ENCODE peak calls at places on chromosomes 2 and 18, in six cellular contexts. G is GM23338, M is fibroblast of pulmonary artery, B is PC-9, K is ovary, W is colonic mucosa. T is an unnamed sample.

GRCh38 chr2:105376789-105377231 is 22.0 kb downstream of the FHL2 start:
- DNase-seq in G (no peak), M (peak), B (no peak), K (no peak), W (no peak), T (peak)

GRCh38 chr2:222861411-222862067 is 703 bp downstream of the ACSL3 start:
- DNase-seq in G (no peak), M (peak), B (no peak), K (peak), W (peak), T (peak)

GRCh38 chr2:234257859-234258561 is 207.5 kb downstream of the SPP2 start:
- DNase-seq in G (peak), M (peak), B (peak), K (peak), W (peak), T (peak)

GRCh38 chr2:159290289-159290907 is 3.9 kb upstream of the WDSUB1 start:
- DNase-seq in G (no peak), M (peak), B (no peak), K (no peak), W (peak), T (peak)

GRCh38 chr18:35215026-35215425 is 25.8 kb upstream of the ZNF397 start:
- DNase-seq in G (peak), M (no peak), B (no peak), K (no peak), W (no peak), T (no peak)

GRCh38 chr18:44626807-44627206 is 53.9 kb upstream of the SETBP1 start:
- DNase-seq in G (no peak), M (no peak), B (no peak), K (no peak), W (no peak), T (peak)

GRCh38 chr2:69957970-69958369 is 3.5 kb downstream of the ASPRV1 start:
- DNase-seq in G (no peak), M (no peak), B (no peak), K (no peak), W (no peak), T (no peak)

GRCh38 chr2:172734711-172735645 is 667 bp upstream of the RAPGEF4 start:
- DNase-seq in G (peak), M (no peak), B (no peak), K (no peak), W (no peak), T (no peak)

GRCh38 chr2:144523606-144524131 is 3.8 kb upstream of the ZEB2 start:
- DNase-seq in G (peak), M (no peak), B (no peak), K (peak), W (no peak), T (no peak)

GRCh38 chr2:233153146-233153798 is 93.1 kb downstream of the INPP5D start:
- DNase-seq in G (no peak), M (no peak), B (no peak), K (no peak), W (no peak), T (no peak)

GRCh38 chr2:200471324-200471848 is 38.5 kb downstream of the KCTD18 start:
- DNase-seq in G (peak), M (peak), B (no peak), K (no peak), W (no peak), T (no peak)

GRCh38 chr2:180696005-180696404 is 284.4 kb upstream of the UBE2E3 start:
- DNase-seq in G (no peak), M (no peak), B (no peak), K (no peak), W (no peak), T (no peak)

GRCh38 chr2:121429119-121429903 is 101.4 kb upstream of the RNU4ATAC start:
- DNase-seq in G (no peak), M (peak), B (no peak), K (no peak), W (no peak), T (peak)

GRCh38 chr2:5982217-5982910 is 290.2 kb downstream of the SOX11 start:
- DNase-seq in G (no peak), M (no peak), B (no peak), K (no peak), W (no peak), T (no peak)

GRCh38 chr2:239776441-239777033 is 248.6 kb downstream of the NDUFA10 start:
- DNase-seq in G (no peak), M (no peak), B (no peak), K (peak), W (no peak), T (no peak)

GRCh38 chr2:176560296-176560695 is 291.1 kb downstream of the MTX2 start:
- DNase-seq in G (no peak), M (no peak), B (no peak), K (no peak), W (no peak), T (no peak)

GRCh38 chr2:102391530-102391929 is 31.4 kb upstream of the IL18RAP start:
- DNase-seq in G (no peak), M (no peak), B (no peak), K (no peak), W (no peak), T (no peak)

GRCh38 chr2:241636983-241637232 is at the start of gene THAP4:
- DNase-seq in G (peak), M (no peak), B (peak), K (no peak), W (peak), T (no peak)

GRCh38 chr2:53445376-53446072 is 322.1 kb upstream of the CHAC2 start:
- DNase-seq in G (no peak), M (peak), B (peak), K (no peak), W (no peak), T (peak)

GRCh38 chr18:3119401-3120323 is 100.1 kb downstream of the MYOM1 start:
- DNase-seq in G (no peak), M (no peak), B (peak), K (no peak), W (peak), T (peak)

GRCh38 chr2:122481717-122482116 is 726.3 kb downstream of the TSN start:
- DNase-seq in G (no peak), M (peak), B (no peak), K (no peak), W (no peak), T (no peak)

GRCh38 chr18:435940-436339 is 64.6 kb downstream of the COLEC12 start:
- DNase-seq in G (no peak), M (no peak), B (no peak), K (no peak), W (no peak), T (no peak)

GRCh38 chr2:9984217-9984739 is 32.8 kb downstream of the GRHL1 start:
- DNase-seq in G (peak), M (peak), B (no peak), K (no peak), W (no peak), T (peak)

GRCh38 chr2:205748660-205749059 is 66.4 kb downstream of the NRP2 start:
- DNase-seq in G (peak), M (no peak), B (peak), K (no peak), W (no peak), T (no peak)

GRCh38 chr2:219445220-219445631 is 10.6 kb downstream of the SPEG start:
- DNase-seq in G (no peak), M (no peak), B (no peak), K (no peak), W (no peak), T (no peak)

GRCh38 chr2:226985227-226985946 is 149.5 kb downstream of the RHBDD1 start:
- DNase-seq in G (peak), M (peak), B (peak), K (peak), W (peak), T (peak)
- H3K4me3 ChIP-seq in G (no peak), M (no peak), B (no peak), K (no peak), W (no peak), T (no peak)

GRCh38 chr18:77061946-77062517 is 70.6 kb downstream of the MBP start:
- DNase-seq in G (peak), M (no peak), B (no peak), K (no peak), W (no peak), T (no peak)
- TF ChIP-seq CTCF in G (peak), M (no peak), B (no peak), K (no peak), W (no peak), T (no peak)

GRCh38 chr2:60934153-60934722 is 52.9 kb downstream of the REL start:
- DNase-seq in G (no peak), M (peak), B (no peak), K (no peak), W (no peak), T (peak)
- H3K4me3 ChIP-seq in G (no peak), M (no peak), B (no peak), K (no peak), W (no peak), T (no peak)

GRCh38 chr2:64626146-64626809 is 27.4 kb downstream of the SERTAD2 start:
- DNase-seq in G (no peak), M (no peak), B (no peak), K (no peak), W (no peak), T (no peak)

GRCh38 chr2:64624108-64624610 is 29.6 kb downstream of the SERTAD2 start:
- DNase-seq in G (no peak), M (no peak), B (no peak), K (no peak), W (no peak), T (no peak)

GRCh38 chr2:64624862-64625261 is 28.9 kb downstream of the SERTAD2 start:
- DNase-seq in G (no peak), M (no peak), B (no peak), K (no peak), W (no peak), T (no peak)

GRCh38 chr2:64626963-64627760 is 26.6 kb downstream of the SERTAD2 start:
- DNase-seq in G (peak), M (no peak), B (no peak), K (no peak), W (no peak), T (no peak)

DNA sequence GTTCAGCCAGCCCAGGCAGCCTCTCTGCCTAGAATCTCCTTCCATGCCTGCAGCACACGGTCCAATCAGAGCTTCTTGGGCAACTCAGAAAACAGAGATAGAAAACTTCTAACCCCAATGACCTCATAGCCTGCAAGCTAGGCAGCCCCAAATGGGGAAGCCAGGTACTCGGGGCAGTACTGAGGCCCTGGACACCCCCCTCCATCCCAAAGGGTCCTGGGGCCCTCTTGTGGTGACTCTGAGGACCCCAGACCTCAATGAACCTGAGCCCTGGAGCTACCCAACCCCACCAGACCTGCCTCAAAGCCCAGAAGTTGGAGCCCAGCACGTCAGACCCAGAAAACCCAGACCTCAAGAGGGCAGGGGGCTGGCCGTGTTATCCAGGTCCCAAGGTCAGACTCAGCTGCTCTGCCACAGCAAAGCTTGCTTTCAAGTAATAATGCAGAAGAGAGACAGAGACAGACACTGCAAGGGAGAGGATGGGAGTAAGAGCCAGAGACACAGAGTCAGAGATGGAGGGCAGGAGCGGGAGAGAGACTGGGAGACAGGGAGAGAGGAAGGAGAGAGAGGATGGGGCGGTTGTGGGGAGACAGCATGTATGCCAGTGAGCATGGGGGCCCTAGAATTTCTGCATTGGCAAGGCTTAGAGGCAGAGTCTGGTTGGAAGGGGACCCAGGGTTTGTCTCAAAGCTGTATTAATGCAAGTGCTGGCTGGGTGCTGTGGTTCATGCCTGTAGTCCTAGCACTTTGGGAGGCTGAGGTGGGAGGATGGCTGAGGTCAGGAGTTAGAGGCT is 28.2 kb downstream of the SERTAD2 start:
- DNase-seq in G (peak), M (no peak), B (no peak), K (no peak), W (no peak), T (no peak)
- TF ChIP-seq CTCF in G (peak), M (no peak), B (no peak), K (no peak), W (no peak), T (no peak)

GRCh38 chr2:218384975-218385374 is 2.9 kb downstream of the SLC11A1 start:
- DNase-seq in G (no peak), M (no peak), B (no peak), K (no peak), W (no peak), T (no peak)

GRCh38 chr2:218383892-218384519 is 1.9 kb downstream of the SLC11A1 start:
- DNase-seq in G (no peak), M (no peak), B (no peak), K (no peak), W (no peak), T (no peak)

GRCh38 chr2:218386505-218387368 is 4.7 kb downstream of the SLC11A1 start:
- DNase-seq in G (peak), M (no peak), B (no peak), K (peak), W (no peak), T (no peak)

GRCh38 chr2:218389333-218390150 is 7.5 kb downstream of the SLC11A1 start:
- DNase-seq in G (no peak), M (no peak), B (peak), K (no peak), W (no peak), T (no peak)

DNA sequence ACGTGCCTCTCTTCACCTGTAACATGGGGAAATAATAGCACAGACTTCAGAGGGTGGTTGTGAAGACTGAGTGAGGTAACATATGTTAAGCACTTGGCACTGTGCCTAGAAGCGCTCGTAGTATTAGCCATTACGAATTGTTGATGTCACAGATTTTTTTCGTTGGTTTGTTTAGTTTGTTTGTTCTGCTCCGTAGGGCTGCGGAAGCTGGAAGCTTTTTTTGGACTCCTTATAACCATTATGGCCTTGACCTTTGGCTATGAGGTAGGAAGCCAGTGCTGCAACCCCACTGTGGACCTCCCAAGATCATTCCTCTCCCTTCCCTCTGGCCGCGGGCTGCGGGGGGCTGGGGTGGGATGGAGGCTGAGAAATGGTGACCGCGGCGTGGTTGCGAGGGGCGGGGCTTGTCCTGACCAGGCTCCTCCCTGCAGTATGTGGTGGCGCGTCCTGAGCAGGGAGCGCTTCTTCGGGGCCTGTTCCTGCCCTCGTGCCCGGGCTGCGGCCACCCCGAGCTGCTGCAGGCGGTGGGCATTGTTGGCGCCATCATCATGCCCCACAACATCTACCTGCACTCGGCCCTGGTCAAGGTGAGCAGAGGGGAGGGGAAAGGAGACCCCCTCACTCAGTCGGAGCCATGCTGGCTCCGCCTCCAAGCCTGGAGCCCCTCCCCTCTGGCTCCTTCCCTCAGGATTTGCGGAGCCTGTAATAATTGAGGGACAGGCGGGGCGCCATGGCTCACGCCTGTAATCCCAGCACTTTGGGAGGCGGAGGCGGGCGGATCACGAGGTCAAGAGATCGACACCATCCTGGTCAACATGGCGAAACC is 5.5 kb downstream of the SLC11A1 start:
- DNase-seq in G (peak), M (peak), B (peak), K (peak), W (peak), T (peak)
- H3K4me3 ChIP-seq in G (peak), M (peak), B (peak), K (peak), W (peak), T (peak)

DNA sequence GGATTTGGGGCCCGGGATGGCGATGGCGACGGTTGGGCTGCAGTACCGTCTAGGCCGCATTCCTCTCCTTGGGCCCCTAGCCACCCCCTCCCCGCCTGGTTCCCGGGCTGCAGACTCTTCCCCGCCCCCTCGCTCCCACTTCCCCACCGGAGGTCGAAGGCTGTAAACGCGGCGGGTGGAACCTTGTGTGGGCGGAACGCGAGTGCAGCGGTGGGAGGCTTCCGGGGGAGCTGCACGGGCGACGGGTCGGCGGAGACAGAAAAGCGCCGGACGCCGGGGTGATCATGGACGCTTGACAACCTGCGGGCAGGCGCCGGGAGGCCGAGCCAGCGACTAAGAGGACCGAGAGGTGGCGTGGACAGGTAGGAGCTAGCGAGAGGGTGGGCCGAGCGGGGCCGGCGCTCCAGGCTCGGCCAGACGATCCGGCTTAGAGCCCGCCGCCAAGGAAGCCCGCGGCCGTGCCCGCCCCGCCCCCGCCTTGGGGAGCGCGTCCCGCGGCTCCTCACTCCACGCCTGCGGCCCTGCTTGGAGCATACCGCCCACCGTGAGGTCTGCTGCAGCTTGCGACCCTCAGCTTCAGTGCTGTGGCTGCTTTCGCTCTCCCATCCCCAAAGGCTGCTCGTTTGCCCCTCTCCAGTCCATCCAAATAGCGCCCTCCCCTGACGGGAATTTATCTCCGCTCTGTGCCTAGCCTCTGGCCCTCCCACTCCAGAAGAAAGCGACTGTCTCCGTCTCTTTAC is at the start of gene COPS7B:
- DNase-seq in G (peak), M (peak), B (peak), K (peak), W (peak), T (peak)
- TF ChIP-seq CTCF in G (peak), M (peak), B (peak), K (no peak), W (no peak), T (peak)

GRCh38 chr2:16716944-16717343 is 51.3 kb upstream of the CYRIA start:
- DNase-seq in G (no peak), M (no peak), B (no peak), K (no peak), W (no peak), T (no peak)
- H3K4me3 ChIP-seq in G (no peak), M (no peak), B (no peak), K (no peak), W (no peak), T (no peak)

T was measured in fibroblast of villous mesenchyme.